ENCODE peak calls at places on chromosomes 1 and 21, in five cellular contexts. Q is stimulated activated CD4-positive, alpha-beta T cell treated with anti-CD3 and anti-CD28 coated beads, Interleukin-1b, Interleukin-23, amount 100 ng/mL, for 1 hour; A is EL; G is fibroblast of the conjunctiva; K is glutamatergic neuron. O is an unnamed sample.

GRCh38 chr1:173149887-173150286 is 57.2 kb downstream of the TNFSF4 start:
- DNase-seq in G (peak; percentile 36), A (peak; percentile 72), K (no peak), Q (no peak), O (peak; percentile 31)

GRCh38 chr1:206524739-206525364 is 17.5 kb downstream of the RASSF5 start:
- DNase-seq in Q (no peak), G (no peak), K (no peak), A (no peak), O (no peak)

GRCh38 chr1:51638350-51638749 is 21.5 kb downstream of the OSBPL9 start:
- DNase-seq in K (no peak), A (no peak), Q (no peak), G (no peak), O (no peak)

GRCh38 chr1:10866314-10867091 is 70.1 kb upstream of the CASZ1 start:
- DNase-seq in K (peak; percentile 68), A (peak; percentile 34), G (no peak), Q (no peak), O (no peak)

GRCh38 chr1:39788758-39789570 is at the start of gene BMP8B:
- DNase-seq in K (peak; percentile 48), A (peak; percentile 43), G (no peak), Q (no peak), O (no peak)

GRCh38 chr1:238562376-238562775 is 671.7 kb upstream of the ZP4 start:
- DNase-seq in G (no peak), A (peak; percentile 31), Q (no peak), K (no peak), O (no peak)

GRCh38 chr1:116374340-116375164 is 1.5 kb downstream of the ATP1A1 start:
- DNase-seq in Q (no peak), G (no peak), K (peak; percentile 26), A (no peak), O (no peak)

GRCh38 chr1:219385786-219386427 is 212.2 kb downstream of the LYPLAL1 start:
- DNase-seq in G (no peak), A (peak; percentile 69), Q (no peak), K (peak; percentile 43), O (no peak)

GRCh38 chr1:17485280-17485679 is 45.8 kb upstream of the RCC2 start:
- DNase-seq in G (no peak), A (no peak), Q (no peak), K (peak; percentile 33), O (no peak)

GRCh38 chr21:32364801-32365200 is 28.0 kb downstream of the URB1 start:
- DNase-seq in K (no peak), Q (no peak), A (no peak), G (no peak), O (no peak)

GRCh38 chr1:114718661-114719423 is 2.3 kb upstream of the NRAS start:
- DNase-seq in K (no peak), G (no peak), A (peak; percentile 49), Q (no peak), O (no peak)

GRCh38 chr1:7470904-7471638 is 300.0 kb upstream of the VAMP3 start:
- DNase-seq in K (no peak), G (peak; percentile 94), A (peak; percentile 100), Q (no peak), O (peak; percentile 90)

O was measured in lower leg skin.